ENCODE peak calls at places on chromosomes 6 and 20, in nine cellular contexts. Y is tibial nerve, X is AG04449, D is fibroblast of the aortic adventitia, K is mesothelial cell of epicardium, Q is H9, J is endodermal cell, L is bronchial epithelial cell, E is endothelial cell. R is an unnamed sample.

GRCh38 chr6:112665114-112665513 is 318.0 kb downstream of the RFPL4B start:
- DNase-seq in D (peak; percentile 62), K (no peak), Q (no peak), L (no peak), X (peak; percentile 40), J (no peak), E (no peak), Y (no peak), R (no peak)

GRCh38 chr6:132719736-132720448 is 6.0 kb upstream of the VNN1 start:
- DNase-seq in X (no peak), D (no peak), Q (no peak), E (no peak), Y (no peak), J (no peak), K (no peak), L (no peak), R (no peak)

GRCh38 chr6:14274552-14275492 is 157.2 kb downstream of the CD83 start:
- DNase-seq in E (no peak), D (no peak), Q (peak; percentile 24), J (peak; percentile 47), X (no peak), K (no peak), Y (no peak), L (peak; percentile 99), R (no peak)

GRCh38 chr20:2799688-2800589 is 488 bp downstream of the CPXM1 start:
- DNase-seq in X (no peak), Y (no peak), D (peak; percentile 41), J (peak; percentile 82), Q (peak; percentile 49), L (no peak), K (no peak), E (no peak), R (no peak)

GRCh38 chr6:11830105-11830504 is 51.5 kb upstream of the ADTRP start:
- DNase-seq in Q (no peak), J (no peak), K (no peak), E (no peak), X (no peak), D (no peak), L (no peak), Y (no peak), R (no peak)

GRCh38 chr20:911882-912600 is 4.1 kb downstream of the ANGPT4 start:
- DNase-seq in X (no peak), D (no peak), L (no peak), K (no peak), E (no peak), Q (peak; percentile 56), J (peak; percentile 76), Y (no peak), R (no peak)

GRCh38 chr6:12769556-12770255 is 53.1 kb downstream of the PHACTR1 start:
- DNase-seq in L (no peak), K (no peak), Q (no peak), E (no peak), Y (no peak), D (no peak), X (no peak), J (no peak), R (no peak)

GRCh38 chr6:169961772-169962561 is 210.5 kb downstream of the ERMARD start:
- DNase-seq in Q (peak; percentile 73), J (peak; percentile 87), E (peak; percentile 71), D (no peak), Y (no peak), K (peak; percentile 69), X (no peak), L (no peak), R (peak; percentile 29)

GRCh38 chr6:79463721-79464120 is 73.5 kb downstream of the LCA5 start:
- DNase-seq in J (peak; percentile 75), L (peak; percentile 65), E (no peak), K (no peak), D (no peak), Q (peak; percentile 63), Y (no peak), X (no peak), R (no peak)

GRCh38 chr6:124066995-124067552 is 263.4 kb downstream of the NKAIN2 start:
- DNase-seq in Y (no peak), J (no peak), D (no peak), Q (no peak), K (no peak), L (no peak), X (no peak), E (no peak), R (no peak)

GRCh38 chr6:128118401-128118800 is 217.5 kb upstream of the THEMIS start:
- DNase-seq in L (no peak), Q (no peak), K (no peak), X (peak; percentile 19), J (no peak), E (no peak), Y (no peak), D (peak; percentile 42), R (no peak)

GRCh38 chr6:77620290-77620882 is 32.5 kb upstream of the MEI4 start:
- DNase-seq in Y (no peak), L (peak; percentile 20), E (peak; percentile 44), D (no peak), Q (peak; percentile 33), J (peak; percentile 76), X (no peak), K (no peak), R (no peak)

GRCh38 chr20:41030536-41031242 is 2.1 kb downstream of the TOP1 start:
- DNase-seq in X (no peak), Q (no peak), D (peak; percentile 71), Y (no peak), K (no peak), L (peak; percentile 68), E (no peak), J (no peak), R (no peak)

GRCh38 chr20:10350188-10350842 is 83.7 kb downstream of the MKKS start:
- DNase-seq in J (no peak), X (no peak), D (no peak), E (no peak), Q (no peak), L (no peak), K (no peak), Y (no peak), R (no peak)

GRCh38 chr6:69758214-69758613 is 38.6 kb downstream of the LMBRD1 start:
- DNase-seq in J (no peak), X (no peak), L (no peak), Q (no peak), E (no peak), D (no peak), Y (no peak), K (no peak), R (no peak)

GRCh38 chr20:46367967-46368901 is 38.2 kb downstream of the ELMO2 start:
- DNase-seq in E (no peak), K (no peak), Q (no peak), Y (no peak), L (peak; percentile 31), D (no peak), X (no peak), J (no peak), R (no peak)

DNA sequence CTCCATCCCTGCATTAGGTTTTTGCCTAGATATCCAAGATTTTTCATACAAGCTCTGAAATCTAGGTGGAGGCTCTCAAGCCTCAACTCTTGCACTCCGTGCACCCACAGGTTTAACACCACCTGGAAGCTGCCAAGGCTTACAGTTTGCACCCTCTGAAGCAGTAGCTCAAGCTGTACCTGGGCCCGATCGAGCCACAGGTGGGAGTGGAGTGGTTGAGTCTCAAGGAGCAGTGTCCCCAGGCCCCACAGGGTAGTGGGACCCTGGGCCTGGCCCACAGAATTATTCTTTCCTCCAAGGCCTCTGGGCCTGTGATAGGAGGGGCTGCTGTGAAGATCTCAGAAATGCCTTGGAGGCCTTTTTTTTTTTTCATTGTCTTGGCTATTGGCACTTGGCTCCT is 973.5 kb upstream of the MAP3K7 start:
- DNase-seq in K (no peak), J (no peak), L (no peak), X (no peak), D (no peak), Y (no peak), Q (no peak), E (no peak), R (no peak)
- TF ChIP-seq CTCF in K (no peak), J (no peak), L (no peak), X (no peak), D (no peak), Y (no peak), Q (no peak), E (no peak), R (no peak)

GRCh38 chr6:31737315-31738047 is 1.2 kb upstream of the CLIC1 start:
- DNase-seq in J (peak; percentile 60), Y (no peak), E (peak; percentile 55), L (no peak), Q (peak; percentile 58), K (no peak), X (no peak), D (no peak), R (no peak)

GRCh38 chr6:31736768-31737314 is 511 bp upstream of the CLIC1 start:
- DNase-seq in E (no peak), Y (no peak), X (no peak), D (no peak), Q (peak; percentile 41), K (no peak), J (peak; percentile 64), L (no peak), R (no peak)

GRCh38 chr6:31736026-31736767 is at the start of gene CLIC1:
- DNase-seq in L (peak; percentile 76), Q (peak; percentile 88), E (peak; percentile 73), K (peak; percentile 78), J (peak; percentile 93), D (peak; percentile 69), Y (peak; percentile 83), X (no peak), R (peak; percentile 65)

GRCh38 chr6:31739639-31740396 is at the start of gene MSH5:
- DNase-seq in Q (peak; percentile 100), L (peak; percentile 98), K (peak; percentile 98), D (peak; percentile 98), E (peak; percentile 90), Y (peak; percentile 96), J (peak; percentile 100), X (peak; percentile 91), R (peak; percentile 95)

GRCh38 chr6:31738048-31738979 is 1.5 kb upstream of the MSH5 start:
- DNase-seq in J (peak; percentile 62), Q (peak; percentile 38), E (no peak), D (peak; percentile 82), L (peak; percentile 77), Y (no peak), K (no peak), X (no peak), R (peak; percentile 58)
- TF ChIP-seq CTCF in J (peak; percentile 32), Q (peak; percentile 51), E (no peak), D (peak; percentile 35), L (peak; percentile 34), Y (peak; percentile 5), K (no peak), X (peak; percentile 28), R (no peak)

GRCh38 chr6:18162401-18162800 is 7.2 kb downstream of the KDM1B start:
- DNase-seq in L (no peak), Q (no peak), X (no peak), J (no peak), Y (no peak), E (no peak), D (no peak), K (no peak), R (no peak)
- TF ChIP-seq CTCF in L (no peak), Q (no peak), X (no peak), J (no peak), Y (no peak), E (no peak), D (no peak), K (no peak), R (no peak)

GRCh38 chr20:18511566-18511965 is 3.8 kb downstream of the SEC23B start:
- DNase-seq in E (no peak), Q (no peak), J (no peak), L (no peak), X (no peak), K (no peak), Y (no peak), D (no peak), R (no peak)

GRCh38 chr20:18513208-18513607 is 5.5 kb downstream of the SEC23B start:
- DNase-seq in D (no peak), L (no peak), X (no peak), Y (no peak), K (no peak), Q (no peak), J (no peak), E (no peak), R (no peak)

GRCh38 chr20:18514127-18514526 is 6.4 kb downstream of the SEC23B start:
- DNase-seq in E (no peak), X (no peak), J (no peak), D (no peak), Q (no peak), K (no peak), L (no peak), Y (no peak), R (no peak)
- TF ChIP-seq CTCF in E (no peak), X (no peak), J (no peak), D (no peak), Q (no peak), K (no peak), L (no peak), Y (no peak), R (no peak)